ENCODE peak calls at places on chromosomes 11 and 22, in seven cellular contexts. Q is prostate gland; X is CD8-positive, alpha-beta T cell; R is bronchial epithelial cell; D is tibial nerve; A is ovary; F is WERI-Rb-1. I is an unnamed sample.

GRCh38 chr22:46078241-46079092 is 71.9 kb upstream of the PPARA start:
- DNase-seq in Q (peak; percentile 91), X (no peak), R (no peak), D (peak; percentile 50), A (peak; percentile 75), F (no peak), I (peak; percentile 32)

GRCh38 chr11:107172996-107173395 is 154.7 kb upstream of the GUCY1A2 start:
- DNase-seq in Q (no peak), X (no peak), R (peak; percentile 33), D (no peak), A (no peak), F (no peak), I (no peak)

GRCh38 chr11:16942917-16943316 is 71.3 kb downstream of the PLEKHA7 start:
- DNase-seq in Q (no peak), X (no peak), R (no peak), D (no peak), A (no peak), F (no peak), I (no peak)

GRCh38 chr11:44096360-44097188 is 1.1 kb downstream of the EXT2 start:
- DNase-seq in Q (no peak), X (no peak), R (peak; percentile 92), D (no peak), A (no peak), F (no peak), I (no peak)

GRCh38 chr11:117822522-117823033 is 2.0 kb downstream of the FXYD2 start:
- DNase-seq in Q (no peak), X (no peak), R (no peak), D (no peak), A (no peak), F (no peak), I (peak; percentile 4)

GRCh38 chr11:73645972-73646631 is at the start of gene PLEKHB1:
- DNase-seq in Q (no peak), X (no peak), R (peak; percentile 15), D (no peak), A (peak; percentile 32), F (peak; percentile 99), I (no peak)

GRCh38 chr11:2988996-2989395 is 3.1 kb downstream of the NAP1L4 start:
- DNase-seq in Q (no peak), X (no peak), R (no peak), D (no peak), A (no peak), F (no peak), I (no peak)

GRCh38 chr11:96760306-96760705 is 370.5 kb downstream of the JRKL start:
- DNase-seq in Q (no peak), X (no peak), R (peak; percentile 77), D (no peak), A (no peak), F (no peak), I (no peak)

GRCh38 chr22:43078522-43078921 is 10.7 kb downstream of the TTLL1 start:
- DNase-seq in Q (no peak), X (no peak), R (no peak), D (no peak), A (no peak), F (no peak), I (peak; percentile 78)

GRCh38 chr11:119323532-119324033 is 6.7 kb upstream of the MCAM start:
- DNase-seq in Q (peak; percentile 44), X (peak; percentile 73), R (peak; percentile 53), D (peak; percentile 75), A (peak; percentile 75), F (peak; percentile 90), I (peak; percentile 84)

GRCh38 chr11:3219281-3219892 is 774 bp upstream of the MRGPRG start:
- DNase-seq in Q (no peak), X (no peak), R (no peak), D (no peak), A (peak; percentile 7), F (no peak), I (peak; percentile 6)

GRCh38 chr11:30564994-30565393 is 21.2 kb downstream of the MPPED2 start:
- DNase-seq in Q (no peak), X (no peak), R (no peak), D (no peak), A (no peak), F (no peak), I (no peak)

GRCh38 chr11:116173506-116173905 is 599.3 kb downstream of the BUD13 start:
- DNase-seq in Q (no peak), X (no peak), R (no peak), D (no peak), A (no peak), F (no peak), I (no peak)

GRCh38 chr11:118434123-118434552 is 2.2 kb upstream of the KMT2A start:
- DNase-seq in Q (no peak), X (no peak), R (no peak), D (no peak), A (no peak), F (no peak), I (no peak)

GRCh38 chr11:18397921-18398320 is 3.6 kb downstream of the LDHA start:
- DNase-seq in Q (no peak), X (no peak), R (no peak), D (no peak), A (no peak), F (no peak), I (no peak)

GRCh38 chr22:19052941-19053551 is 69.2 kb downstream of the DGCR2 start:
- DNase-seq in Q (no peak), X (no peak), R (no peak), D (no peak), A (no peak), F (no peak), I (no peak)

GRCh38 chr22:40320687-40321086 is 25.6 kb upstream of the ADSL start:
- DNase-seq in Q (no peak), X (no peak), R (no peak), D (no peak), A (no peak), F (no peak), I (no peak)

GRCh38 chr22:31192513-31192912 is 19.6 kb upstream of the LIMK2 start:
- DNase-seq in Q (no peak), X (no peak), R (peak; percentile 72), D (no peak), A (no peak), F (no peak), I (no peak)

GRCh38 chr11:7858001-7858400 is 61.3 kb upstream of the OR5P2 start:
- DNase-seq in Q (peak; percentile 7), X (no peak), R (peak; percentile 92), D (no peak), A (no peak), F (no peak), I (no peak)

DNA sequence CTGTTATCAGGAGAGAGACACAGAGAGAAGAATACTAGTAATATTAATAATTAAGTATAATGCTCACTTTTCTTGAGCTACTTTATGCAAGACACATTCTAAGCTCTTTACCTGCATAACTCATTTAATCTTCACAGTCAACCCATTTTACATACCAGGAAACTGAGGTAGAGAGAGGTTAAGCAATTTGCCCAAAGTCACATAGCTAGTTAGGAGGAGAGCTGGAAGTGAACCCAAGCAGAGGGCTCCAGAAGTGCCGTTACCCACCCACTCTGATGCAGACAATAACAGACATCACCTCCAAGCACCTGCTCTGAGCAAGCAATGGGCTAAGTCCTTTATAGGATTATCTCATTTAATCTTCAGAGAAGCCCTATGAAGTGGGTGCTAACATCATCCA is 24.8 kb downstream of the MICAL2 start:
- DNase-seq in Q (no peak), X (no peak), R (no peak), D (no peak), A (no peak), F (no peak), I (peak; percentile 3)
- H3K36me3 ChIP-seq in Q (no peaks in the 10 kb centered on the region), X (no peaks in the 10 kb centered on the region), R (peaks cover 6% of the 10 kb centered on the region), D (peaks cover 3% of the 10 kb centered on the region), A (no peaks in the 10 kb centered on the region), F (no peaks in the 10 kb centered on the region), I (no peaks in the 10 kb centered on the region)

GRCh38 chr11:34068098-34068497 is 16.6 kb downstream of the CAPRIN1 start:
- DNase-seq in Q (no peak), X (no peak), R (no peak), D (no peak), A (no peak), F (no peak), I (no peak)

GRCh38 chr11:34065505-34066203 is 14.1 kb downstream of the CAPRIN1 start:
- DNase-seq in Q (no peak), X (no peak), R (no peak), D (no peak), A (no peak), F (no peak), I (no peak)

GRCh38 chr11:34067383-34068065 is 16.0 kb downstream of the CAPRIN1 start:
- DNase-seq in Q (no peak), X (no peak), R (no peak), D (no peak), A (no peak), F (no peak), I (no peak)

GRCh38 chr11:34064291-34064690 is 12.8 kb downstream of the CAPRIN1 start:
- DNase-seq in Q (no peak), X (no peak), R (no peak), D (no peak), A (no peak), F (no peak), I (no peak)

GRCh38 chr11:34063061-34063795 is 11.7 kb downstream of the CAPRIN1 start:
- DNase-seq in Q (no peak), X (no peak), R (no peak), D (no peak), A (no peak), F (no peak), I (no peak)
- H3K36me3 ChIP-seq in Q (no peaks in the 10 kb centered on the region), X (peaks cover 13% of the 10 kb centered on the region), R (peaks cover 2% of the 10 kb centered on the region), D (peaks cover 10% of the 10 kb centered on the region), A (no peaks in the 10 kb centered on the region), F (peaks cover 76% of the 10 kb centered on the region), I (no peaks in the 10 kb centered on the region)

DNA sequence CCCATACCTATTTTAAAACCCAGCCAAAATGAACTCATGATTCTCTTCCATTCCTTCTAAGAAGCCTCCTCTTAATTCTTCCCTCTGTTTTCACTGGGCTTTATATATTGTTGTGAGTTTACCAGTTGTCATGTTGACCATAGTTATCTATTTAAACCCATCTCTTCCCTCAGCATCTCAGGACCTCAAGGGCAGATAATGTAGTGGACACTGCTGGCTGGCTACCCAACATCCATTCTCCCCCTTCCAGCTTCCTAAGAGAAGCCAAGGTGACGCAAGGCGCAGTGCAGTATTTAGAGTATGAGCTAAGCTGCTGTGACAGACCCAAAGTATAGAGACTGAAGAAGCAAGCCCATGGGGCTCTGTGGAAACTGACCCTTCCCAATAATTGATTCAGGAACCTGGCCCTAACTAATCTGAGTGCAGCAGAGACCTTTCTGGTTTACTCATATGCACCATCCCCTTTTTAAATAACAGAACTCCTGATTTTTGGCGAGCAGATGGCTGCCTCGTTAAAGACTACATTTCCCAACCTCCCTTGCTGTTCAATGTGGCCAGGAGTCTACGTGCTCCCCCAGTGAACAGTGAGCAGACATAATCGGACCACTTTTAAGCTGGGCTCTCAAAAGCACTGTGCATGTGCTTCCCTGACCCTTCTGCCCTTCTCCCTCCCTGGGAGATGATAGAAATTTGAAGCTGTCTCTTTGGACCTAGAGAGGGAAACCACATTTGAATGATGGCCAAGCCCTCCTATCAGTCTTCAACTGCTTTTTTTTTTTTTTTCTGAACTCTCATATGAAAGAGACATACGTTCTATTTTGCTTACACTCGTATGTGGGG is 28.1 kb upstream of the CREB3L1 start:
- DNase-seq in Q (no peak), X (no peak), R (no peak), D (no peak), A (no peak), F (no peak), I (no peak)
- H3K36me3 ChIP-seq in Q (no peaks in the 10 kb centered on the region), X (no peaks in the 10 kb centered on the region), R (no peaks in the 10 kb centered on the region), D (no peaks in the 10 kb centered on the region), A (no peaks in the 10 kb centered on the region), F (no peaks in the 10 kb centered on the region), I (no peaks in the 10 kb centered on the region)

DNA sequence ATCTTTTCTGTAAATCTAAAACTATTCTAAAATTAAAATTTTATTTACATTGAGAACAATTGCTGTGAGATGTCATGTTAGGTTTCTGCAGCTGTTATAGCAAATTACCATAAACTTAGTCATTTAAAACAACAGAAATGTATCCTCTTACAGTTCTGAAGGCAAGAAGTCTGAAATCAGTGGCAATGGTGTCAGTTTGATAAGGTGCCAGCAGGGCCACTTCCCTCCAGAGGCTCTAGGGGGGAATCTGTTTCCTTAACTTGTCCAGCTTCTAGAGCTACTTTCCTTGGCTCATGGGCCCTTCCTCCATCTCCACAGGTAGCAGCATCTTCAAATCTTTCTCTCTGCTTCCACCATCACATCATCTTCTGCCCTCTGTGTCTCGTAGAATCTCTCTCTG is 23.0 kb downstream of the MOGAT2 start:
- DNase-seq in Q (no peak), X (no peak), R (no peak), D (no peak), A (no peak), F (no peak), I (no peak)
- H3K36me3 ChIP-seq in Q (no peaks in the 10 kb centered on the region), X (no peaks in the 10 kb centered on the region), R (no peaks in the 10 kb centered on the region), D (no peaks in the 10 kb centered on the region), A (no peaks in the 10 kb centered on the region), F (no peaks in the 10 kb centered on the region), I (no peaks in the 10 kb centered on the region)